ENCODE peak calls at places on chromosomes 3 and 15, in eight cellular contexts. R is dorsolateral prefrontal cortex, Z is hepatocyte, T is fibroblast of mammary gland, G is skeletal muscle cell, U is retinal pigment epithelial cell, L is SK-N-SH, Q is HAP-1. E is an unnamed sample.

GRCh38 chr15:98120561-98120960 is 160.1 kb downstream of the ARRDC4 start:
- DNase-seq in Z (no peak), L (no peak), T (peak; percentile 61), Q (no peak), R (no peak), G (no peak), U (no peak), E (no peak)

GRCh38 chr15:69493406-69493805 is 40.8 kb downstream of the RPLP1 start:
- DNase-seq in Q (no peak), G (no peak), T (no peak), Z (no peak), R (no peak), U (no peak), L (peak; percentile 47), E (no peak)

GRCh38 chr3:196186661-196187573 is 24.3 kb downstream of the ZDHHC19 start:
- DNase-seq in Q (peak; percentile 45), T (no peak), R (no peak), Z (no peak), U (no peak), G (no peak), L (peak; percentile 83), E (no peak)

GRCh38 chr3:14548321-14548729 is 8.2 kb upstream of the GRIP2 start:
- DNase-seq in Z (peak; percentile 78), G (no peak), U (peak; percentile 18), L (peak; percentile 89), Q (peak; percentile 80), T (peak; percentile 56), R (peak; percentile 60), E (peak; percentile 14)

GRCh38 chr3:76044601-76045600 is 259.6 kb upstream of the ZNF717 start:
- DNase-seq in Q (peak; percentile 72), R (no peak), L (peak; percentile 27), G (no peak), T (peak; percentile 42), Z (peak; percentile 74), U (peak; percentile 43), E (no peak)

GRCh38 chr3:31614162-31614921 is 81.6 kb downstream of the STT3B start:
- DNase-seq in Q (no peak), U (no peak), L (no peak), Z (no peak), R (no peak), G (no peak), T (peak; percentile 11), E (peak; percentile 72)

GRCh38 chr15:73979636-73980035 is 12.5 kb downstream of the STOML1 start:
- DNase-seq in Q (peak; percentile 41), R (no peak), U (no peak), L (no peak), Z (no peak), G (no peak), T (no peak), E (no peak)

GRCh38 chr3:10628902-10629700 is 123.7 kb upstream of the ATP2B2 start:
- DNase-seq in T (no peak), Q (no peak), G (no peak), L (no peak), Z (no peak), U (no peak), R (no peak), E (no peak)

GRCh38 chr3:172098698-172099494 is 59.5 kb downstream of the FNDC3B start:
- DNase-seq in Q (no peak), Z (no peak), T (no peak), R (no peak), L (no peak), G (no peak), U (no peak), E (no peak)

GRCh38 chr15:35665855-35666536 is 120.0 kb upstream of the DPH6 start:
- DNase-seq in U (no peak), R (no peak), L (no peak), G (no peak), T (peak; percentile 48), Q (no peak), Z (no peak), E (no peak)

GRCh38 chr3:177448987-177449975 is 252.0 kb upstream of the TBL1XR1 start:
- DNase-seq in T (peak; percentile 49), Q (no peak), R (no peak), U (no peak), L (no peak), G (no peak), Z (peak; percentile 44), E (no peak)

GRCh38 chr15:67067161-67067853 is 1.9 kb downstream of the SMAD3 start:
- DNase-seq in Z (no peak), T (peak; percentile 67), G (no peak), L (no peak), Q (peak; percentile 69), R (no peak), U (no peak), E (no peak)

GRCh38 chr15:80003171-80003570 is 32.2 kb upstream of the BCL2A1 start:
- DNase-seq in R (no peak), T (peak; percentile 29), Q (peak; percentile 69), G (no peak), Z (no peak), U (no peak), L (no peak), E (no peak)

GRCh38 chr3:46541856-46542255 is 24.2 kb downstream of the LRRC2 start:
- DNase-seq in R (no peak), G (no peak), Z (no peak), L (no peak), U (no peak), Q (no peak), T (no peak), E (no peak)

GRCh38 chr3:64896173-64896925 is 208.5 kb upstream of the ADAMTS9 start:
- DNase-seq in T (no peak), Q (no peak), G (no peak), R (no peak), L (no peak), Z (no peak), U (no peak), E (no peak)

GRCh38 chr3:194588741-194589140 is 44.5 kb downstream of the TMEM44 start:
- DNase-seq in T (peak; percentile 25), Z (no peak), G (no peak), L (no peak), R (no peak), U (no peak), Q (no peak), E (no peak)

GRCh38 chr3:141410861-141411771 is 42.8 kb downstream of the ZBTB38 start:
- DNase-seq in G (no peak), Q (no peak), R (no peak), U (no peak), L (no peak), Z (no peak), T (peak; percentile 78), E (no peak)

GRCh38 chr3:141412087-141412935 is 44.0 kb downstream of the ZBTB38 start:
- DNase-seq in G (peak; percentile 71), U (no peak), R (no peak), T (peak; percentile 97), Z (peak; percentile 70), L (no peak), Q (peak; percentile 48), E (no peak)

GRCh38 chr3:141414141-141414689 is 45.9 kb downstream of the ZBTB38 start:
- DNase-seq in T (peak; percentile 87), G (no peak), U (no peak), Q (no peak), Z (no peak), R (no peak), L (no peak), E (no peak)

GRCh38 chr3:141413387-141414140 is 45.3 kb downstream of the ZBTB38 start:
- DNase-seq in T (peak; percentile 81), L (no peak), Z (no peak), U (no peak), Q (no peak), G (no peak), R (no peak), E (no peak)

GRCh38 chr3:141412936-141413354 is 44.6 kb downstream of the ZBTB38 start:
- DNase-seq in Q (no peak), R (peak; percentile 85), G (no peak), L (no peak), U (no peak), T (peak; percentile 85), Z (peak; percentile 64), E (peak; percentile 96)
- H3K4me3 ChIP-seq in Q (no peak overlapping the region), R (peak overlapping the region; percentile 41), G (no peak overlapping the region), L (no peak overlapping the region), U (no peak overlapping the region), T (no peak overlapping the region), Z (no peak overlapping the region), E (peak overlapping the region; percentile 47)

GRCh38 chr3:152021951-152022461 is 148.6 kb downstream of the SUCNR1 start:
- DNase-seq in R (peak; percentile 43), G (peak; percentile 34), L (no peak), T (peak; percentile 53), Q (no peak), Z (no peak), U (peak; percentile 61), E (no peak)

DNA sequence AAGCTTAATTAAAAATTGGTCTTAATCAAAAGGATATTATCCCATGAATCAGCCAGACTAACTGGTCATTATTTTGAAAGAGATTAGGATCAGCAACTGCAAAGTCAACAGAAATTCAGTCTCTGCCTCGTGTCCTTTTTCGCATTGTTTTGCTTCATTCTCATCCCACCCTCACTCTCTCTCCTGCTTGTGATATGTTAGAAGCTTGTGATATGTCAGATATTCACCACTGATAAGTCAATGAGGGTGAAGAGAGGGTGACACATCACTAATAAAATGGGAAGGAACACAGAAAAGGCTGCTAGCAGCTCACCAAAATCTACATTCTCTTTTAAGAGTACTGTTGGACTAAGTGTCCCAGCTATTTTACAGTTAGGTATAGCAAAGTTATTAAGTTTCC is 146.1 kb downstream of the SUCNR1 start:
- DNase-seq in U (peak; percentile 71), Q (no peak), L (no peak), T (no peak), Z (no peak), R (no peak), G (no peak), E (no peak)
- H3K4me3 ChIP-seq in U (no peak overlapping the region), Q (no peak overlapping the region), L (no peak overlapping the region), T (no peak overlapping the region), Z (no peak overlapping the region), R (no peak overlapping the region), G (no peak overlapping the region), E (no peak overlapping the region)

DNA sequence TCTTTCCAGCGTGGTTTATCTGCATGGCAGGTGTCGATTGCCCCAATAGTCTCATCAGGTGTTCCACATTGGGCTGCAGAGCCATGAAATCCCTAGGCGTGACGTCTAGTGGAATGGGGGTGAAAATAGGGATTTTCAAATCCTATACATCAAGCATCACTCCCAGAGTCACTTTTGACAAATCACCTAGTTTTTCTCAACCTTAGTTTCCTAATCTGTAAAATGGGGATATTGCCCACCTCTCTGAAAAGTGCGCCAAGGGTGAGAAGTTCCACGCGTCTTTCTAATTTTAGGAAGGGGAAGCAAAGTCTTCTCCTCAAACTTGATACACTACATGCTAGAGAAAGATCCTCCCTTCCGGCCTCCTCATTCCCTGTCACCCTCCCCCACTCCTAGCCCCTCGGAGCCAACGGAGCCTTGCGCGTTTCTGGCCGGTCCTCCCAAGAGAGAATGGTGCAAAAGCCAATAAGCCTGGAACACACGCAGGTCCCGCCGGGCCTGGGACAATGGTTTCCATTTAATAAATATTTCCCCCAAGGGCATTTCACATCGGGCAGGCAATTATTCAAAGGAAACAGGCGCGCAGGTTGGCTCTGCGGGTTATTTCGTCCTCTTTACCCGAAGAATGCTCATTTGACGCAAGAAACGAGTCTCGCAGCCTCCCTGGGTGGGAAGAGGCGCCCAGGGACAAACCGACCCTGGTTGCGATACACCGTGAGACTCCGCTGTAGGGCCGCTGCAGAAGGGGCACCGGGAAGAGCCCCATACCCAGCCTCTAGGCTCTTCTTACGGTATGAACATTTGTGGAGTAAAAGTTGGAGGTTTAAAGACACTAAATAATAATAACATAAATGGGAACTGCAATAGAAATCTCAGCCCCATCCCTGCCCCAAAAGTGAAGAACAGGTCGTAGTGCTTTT is 1.2 kb upstream of the SOX14 start:
- DNase-seq in R (no peak), G (no peak), L (peak; percentile 33), Q (no peak), Z (no peak), T (no peak), U (no peak), E (no peak)
- H3K4me3 ChIP-seq in R (no peak overlapping the region), G (no peak overlapping the region), L (no peak overlapping the region), Q (no peak overlapping the region), Z (no peak overlapping the region), T (no peak overlapping the region), U (no peak overlapping the region), E (no peak overlapping the region)

GRCh38 chr3:37456791-37457190 is 282.4 kb upstream of the LRRFIP2 start:
- DNase-seq in T (no peak), G (no peak), Q (no peak), U (no peak), L (no peak), R (no peak), Z (no peak), E (no peak)
- H3K4me3 ChIP-seq in T (no peak overlapping the region), G (no peak overlapping the region), Q (no peak overlapping the region), U (no peak overlapping the region), L (no peak overlapping the region), R (no peak overlapping the region), Z (no peak overlapping the region), E (no peak overlapping the region)

E was measured in LNCaP clone FGC.